ENCODE peak calls at places on chromosome 11, in four cellular contexts. J, C, M and S are unnamed samples.

GRCh38 chr11:112082729-112083128 is 3.8 kb downstream of the TIMM8B start:
- DNase-seq in C (peak; percentile 31), J (no peak), M (peak; percentile 58), S (no peak)

GRCh38 chr11:122105009-122105828 is 10.8 kb downstream of the BLID start:
- DNase-seq in C (no peak), J (no peak), M (no peak), S (no peak)

GRCh38 chr11:86524603-86525352 is 147.6 kb downstream of the ME3 start:
- DNase-seq in C (no peak), M (no peak), J (no peak), S (no peak)

GRCh38 chr11:2273771-2274170 is 3.4 kb upstream of the ASCL2 start:
- DNase-seq in M (no peak), C (no peak), J (no peak), S (no peak)

GRCh38 chr11:117923773-117924172 is 5.4 kb downstream of the TMPRSS13 start:
- DNase-seq in M (no peak), C (no peak), J (no peak), S (no peak)

GRCh38 chr11:83192846-83193245 is 666 bp upstream of the ANKRD42 start:
- DNase-seq in M (no peak), J (no peak), C (no peak), S (no peak)

GRCh38 chr11:35035894-35036408 is 103.0 kb upstream of the CD44 start:
- DNase-seq in C (no peak), M (no peak), J (no peak), S (no peak)

GRCh38 chr11:19365743-19366410 is 125.1 kb upstream of the E2F8 start:
- DNase-seq in M (no peak), J (no peak), C (no peak), S (no peak)

GRCh38 chr11:57429946-57430345 is 3.0 kb upstream of the SLC43A3 start:
- DNase-seq in M (no peak), J (no peak), C (no peak), S (no peak)

GRCh38 chr11:129457321-129457720 is 81.7 kb downstream of the BARX2 start:
- DNase-seq in J (no peak), C (no peak), M (no peak), S (no peak)

GRCh38 chr11:121610706-121611105 is 157.9 kb upstream of the SORL1-AS1 start:
- DNase-seq in J (no peak), M (no peak), C (no peak), S (no peak)

GRCh38 chr11:70580036-70580805 is 181.9 kb downstream of the CTTN start:
- DNase-seq in J (no peak), M (no peak), C (no peak), S (no peak)

GRCh38 chr11:88421530-88421929 is 84.0 kb upstream of the CTSC start:
- DNase-seq in M (peak; percentile 88), C (peak; percentile 45), J (peak; percentile 18), S (peak; percentile 10)

GRCh38 chr11:63763506-63764200 is 4.9 kb downstream of the ZFTA start:
- DNase-seq in C (no peak), M (no peak), J (no peak), S (no peak)

GRCh38 chr11:121489823-121490222 is 37.1 kb upstream of the SORL1-AS1 start:
- DNase-seq in M (no peak), C (no peak), J (no peak), S (no peak)

GRCh38 chr11:93852242-93852641 is 1.8 kb upstream of the VSTM5 start:
- DNase-seq in C (no peak), J (no peak), M (no peak), S (no peak)

GRCh38 chr11:67519726-67520125 is 3.5 kb downstream of the CABP2 start:
- DNase-seq in J (no peak), C (no peak), M (no peak), S (no peak)

GRCh38 chr11:9594267-9595046 is 21.0 kb downstream of the WEE1 start:
- DNase-seq in C (no peak), M (no peak), J (no peak), S (no peak)

GRCh38 chr11:35178862-35179261 is 39.9 kb downstream of the CD44 start:
- DNase-seq in C (no peak), J (peak; percentile 19), M (peak; percentile 76), S (no peak)

GRCh38 chr11:12623869-12624268 is 50.4 kb upstream of the TEAD1 start:
- DNase-seq in J (no peak), M (no peak), C (no peak), S (no peak)

GRCh38 chr11:107999759-108000455 is 8.8 kb upstream of the CUL5 start:
- DNase-seq in J (peak; percentile 46), M (peak; percentile 43), C (no peak), S (no peak)

GRCh38 chr11:100578966-100579365 is 108.1 kb upstream of the ARHGAP42 start:
- DNase-seq in J (no peak), M (no peak), C (no peak), S (no peak)

GRCh38 chr11:83628622-83629347 is 342.6 kb upstream of the CCDC90B start:
- DNase-seq in M (no peak), J (no peak), C (no peak), S (no peak)

GRCh38 chr11:7467652-7468051 is 17.7 kb upstream of the OLFML1 start:
- DNase-seq in C (no peak), J (no peak), M (no peak), S (no peak)

GRCh38 chr11:79396674-79397073 is 44.2 kb downstream of the TENM4 start:
- DNase-seq in J (no peak), M (no peak), C (no peak), S (no peak)

GRCh38 chr11:26847459-26847858 is 125.6 kb upstream of the SLC5A12 start:
- DNase-seq in C (no peak), J (no peak), M (no peak), S (no peak)

GRCh38 chr11:43138621-43139140 is 173.1 kb upstream of the API5 start:
- DNase-seq in C (no peak), J (no peak), M (no peak), S (no peak)

GRCh38 chr11:64005691-64006090 is 19.5 kb downstream of the OTUB1 start:
- DNase-seq in C (no peak), J (no peak), M (no peak), S (no peak)

GRCh38 chr11:69587454-69588081 is 53.4 kb upstream of the CCND1 start:
- DNase-seq in C (no peak), J (no peak), M (no peak), S (no peak)

GRCh38 chr11:119205080-119205479 is 1.1 kb upstream of the CBL start:
- DNase-seq in J (no peak), C (no peak), M (no peak), S (no peak)

GRCh38 chr11:19370100-19370861 is 129.5 kb upstream of the E2F8 start:
- DNase-seq in M (no peak), J (peak; percentile 70), C (no peak), S (no peak)

GRCh38 chr11:95912902-95913560 is 10.9 kb downstream of the MTMR2 start:
- DNase-seq in J (no peak), M (no peak), C (no peak), S (no peak)